ENCODE peak calls at places on chromosomes 6 and 20, in eight cellular contexts. L is hippocampal formation; P is psoas muscle; Q is nucleus accumbens; T is T-helper 2 cell; R is AML-193; O is ascending aorta; C is stimulated activated CD4-positive, alpha-beta T cell treated with anti-CD3 and anti-CD28 coated beads, Interleukin-4, amount 100 ng/mL, for 48 hours. I is an unnamed sample.
A peak's percentile ranks its signal among the peaks of the same experiment; 100 is the strongest.

GRCh38 chr20:47784599-47785320 is 521 bp downstream of the SULF2 start:
- DNase-seq in L (no peak), P (peak; percentile 36), Q (no peak), T (no peak), R (no peak), O (no peak), C (no peak), I (no peak)

GRCh38 chr6:106927531-106928398 is 46.8 kb downstream of the CD24 start:
- DNase-seq in L (no peak), P (no peak), Q (no peak), T (no peak), R (peak; percentile 33), O (no peak), C (peak; percentile 23), I (no peak)

GRCh38 chr6:26000366-26000886 is 37.8 kb downstream of the TRIM38 start:
- DNase-seq in L (no peak), P (no peak), Q (no peak), T (no peak), R (no peak), O (no peak), C (no peak), I (no peak)

GRCh38 chr20:18048191-18048590 is 9.5 kb downstream of the OVOL2 start:
- DNase-seq in L (no peak), P (no peak), Q (no peak), T (no peak), R (peak; percentile 45), O (no peak), C (no peak), I (no peak)

GRCh38 chr20:38878798-38879197 is 47.4 kb upstream of the FAM83D start:
- DNase-seq in L (no peak), P (no peak), Q (no peak), T (no peak), R (no peak), O (no peak), C (no peak), I (no peak)

GRCh38 chr20:62856931-62857619 is 4.5 kb downstream of the TCFL5 start:
- DNase-seq in L (no peak), P (no peak), Q (no peak), T (no peak), R (no peak), O (no peak), C (no peak), I (no peak)

GRCh38 chr20:46200582-46201570 is 82.8 kb downstream of the CD40 start:
- DNase-seq in L (peak; percentile 64), P (no peak), Q (peak; percentile 28), T (no peak), R (no peak), O (no peak), C (no peak), I (peak; percentile 17)

GRCh38 chr6:140670013-140670412 is 1295.6 kb upstream of the CITED2 start:
- DNase-seq in L (no peak), P (no peak), Q (no peak), T (no peak), R (no peak), O (no peak), C (no peak), I (no peak)

GRCh38 chr20:35695978-35696377 is 3.2 kb downstream of the NFS1 start:
- DNase-seq in L (no peak), P (no peak), Q (no peak), T (no peak), R (no peak), O (no peak), C (no peak), I (no peak)

GRCh38 chr6:81683928-81684327 is 68.6 kb downstream of the TENT5A start:
- DNase-seq in L (no peak), P (no peak), Q (no peak), T (no peak), R (no peak), O (no peak), C (no peak), I (no peak)

GRCh38 chr20:23501926-23502325 is 11.0 kb downstream of the CST8 start:
- DNase-seq in L (no peak), P (no peak), Q (no peak), T (no peak), R (no peak), O (no peak), C (no peak), I (no peak)

GRCh38 chr6:56595490-56596122 is 47.1 kb downstream of the DST start:
- DNase-seq in L (peak; percentile 16), P (no peak), Q (no peak), T (no peak), R (peak; percentile 67), O (no peak), C (peak; percentile 24), I (peak; percentile 14)

GRCh38 chr20:59161626-59162170 is 1.9 kb upstream of the ZNF831 start:
- DNase-seq in L (no peak), P (no peak), Q (no peak), T (no peak), R (no peak), O (no peak), C (no peak), I (no peak)

GRCh38 chr20:53133134-53133533 is 161.0 kb downstream of the TSHZ2 start:
- DNase-seq in L (no peak), P (no peak), Q (no peak), T (no peak), R (no peak), O (no peak), C (no peak), I (no peak)

GRCh38 chr6:115667478-115667996 is 393.2 kb downstream of the FRK start:
- DNase-seq in L (no peak), P (no peak), Q (no peak), T (no peak), R (no peak), O (no peak), C (no peak), I (no peak)

GRCh38 chr6:70241991-70242420 is 60.9 kb downstream of the COL9A1 start:
- DNase-seq in L (no peak), P (no peak), Q (no peak), T (no peak), R (no peak), O (no peak), C (no peak), I (no peak)

GRCh38 chr6:145042559-145042958 is 692.8 kb downstream of the EPM2A start:
- DNase-seq in L (no peak), P (no peak), Q (no peak), T (no peak), R (no peak), O (no peak), C (no peak), I (no peak)

GRCh38 chr6:14091329-14091978 is 26.1 kb upstream of the CD83 start:
- DNase-seq in L (no peak), P (no peak), Q (no peak), T (no peak), R (no peak), O (no peak), C (no peak), I (no peak)

GRCh38 chr6:20490591-20490990 is 43.7 kb upstream of the CDKAL1 start:
- DNase-seq in L (no peak), P (no peak), Q (no peak), T (no peak), R (no peak), O (no peak), C (no peak), I (no peak)

GRCh38 chr6:133809406-133809805 is 79.5 kb upstream of the TCF21 start:
- DNase-seq in L (no peak), P (no peak), Q (no peak), T (no peak), R (no peak), O (no peak), C (no peak), I (no peak)

GRCh38 chr6:89032599-89032998 is 48.0 kb upstream of the PNRC1 start:
- DNase-seq in L (no peak), P (no peak), Q (no peak), T (no peak), R (peak; percentile 14), O (no peak), C (no peak), I (no peak)

GRCh38 chr6:160431231-160431630 is 83.1 kb downstream of the SLC22A3 start:
- DNase-seq in L (no peak), P (peak; percentile 53), Q (no peak), T (no peak), R (no peak), O (no peak), C (no peak), I (no peak)

GRCh38 chr6:165884813-165885765 is 222.0 kb upstream of the PDE10A start:
- DNase-seq in L (peak; percentile 65), P (peak; percentile 73), Q (peak; percentile 46), T (peak; percentile 17), R (peak; percentile 54), O (no peak), C (peak; percentile 69), I (peak; percentile 9)